ENCODE peak calls at places on chromosomes 1 and 21, in six cellular contexts. T, G, I, M, H and U are unnamed samples.

GRCh38 chr1:28123461-28123961 is 35.1 kb upstream of the EYA3 start:
- DNase-seq in I (no peak), H (no peak), G (no peak), T (no peak), M (no peak), U (peak)

GRCh38 chr1:84702143-84702542 is 11.9 kb upstream of the SSX2IP start:
- DNase-seq in T (no peak), G (no peak), H (no peak), M (no peak), I (no peak), U (no peak)

GRCh38 chr1:231626535-231626950 is at the start of gene DISC1:
- DNase-seq in T (peak), I (no peak), H (peak), M (peak), G (peak), U (peak)

GRCh38 chr1:3255680-3256079 is 186.7 kb downstream of the PRDM16 start:
- DNase-seq in T (no peak), I (no peak), H (no peak), G (no peak), M (no peak), U (peak)

GRCh38 chr1:235953801-235954200 is 87.1 kb upstream of the LYST start:
- DNase-seq in I (no peak), G (no peak), M (no peak), H (no peak), T (no peak), U (no peak)

GRCh38 chr1:184616504-184616903 is 138.2 kb downstream of the EDEM3 start:
- DNase-seq in I (no peak), G (no peak), M (no peak), H (no peak), T (no peak), U (no peak)

GRCh38 chr1:63983391-63984256 is 209.8 kb downstream of the ROR1 start:
- DNase-seq in M (no peak), H (no peak), I (no peak), G (no peak), T (no peak), U (no peak)

GRCh38 chr1:184299076-184299790 is 87.6 kb upstream of the C1orf21 start:
- DNase-seq in T (no peak), G (no peak), H (no peak), M (peak), I (no peak), U (no peak)

GRCh38 chr1:164515221-164515620 is 43.8 kb upstream of the PBX1 start:
- DNase-seq in H (no peak), I (no peak), T (no peak), M (no peak), G (no peak), U (no peak)

GRCh38 chr21:34693192-34693810 is 24.5 kb downstream of the CLIC6 start:
- DNase-seq in T (peak), H (peak), I (no peak), M (peak), G (no peak), U (peak)

GRCh38 chr1:150566589-150567340 is 12.6 kb downstream of the MCL1 start:
- DNase-seq in T (no peak), H (no peak), G (no peak), I (no peak), M (no peak), U (no peak)

GRCh38 chr1:95353185-95353584 is 119.2 kb downstream of the RWDD3 start:
- DNase-seq in M (no peak), G (no peak), T (no peak), I (no peak), H (no peak), U (no peak)

GRCh38 chr1:113875714-113876113 is 4.2 kb upstream of the PTPN22 start:
- DNase-seq in M (no peak), H (no peak), I (peak), T (no peak), G (no peak), U (no peak)

GRCh38 chr1:36520056-36520455 is 37.3 kb upstream of the CSF3R start:
- DNase-seq in H (no peak), I (no peak), G (no peak), T (no peak), M (no peak), U (no peak)

GRCh38 chr1:156194300-156194652 is 372 bp downstream of the SLC25A44 start:
- DNase-seq in H (no peak), G (no peak), M (peak), T (peak), I (no peak), U (no peak)

GRCh38 chr1:236280438-236281285 is 1.1 kb downstream of the ERO1B start:
- DNase-seq in G (no peak), M (peak), H (no peak), I (no peak), T (no peak), U (peak)

GRCh38 chr1:183689770-183690204 is 36.7 kb upstream of the APOBEC4 start:
- DNase-seq in I (peak), M (no peak), H (no peak), T (no peak), G (no peak), U (no peak)

GRCh38 chr1:159012495-159012894 is 2.8 kb downstream of the IFI16 start:
- DNase-seq in T (no peak), I (peak), M (no peak), H (no peak), G (no peak), U (peak)

GRCh38 chr1:9009438-9010366 is 16.5 kb downstream of the SLC2A7 start:
- DNase-seq in G (peak), H (no peak), T (peak), M (peak), I (no peak), U (no peak)

GRCh38 chr1:18464665-18465050 is 16.1 kb upstream of the KLHDC7A start:
- DNase-seq in T (no peak), H (no peak), G (no peak), M (no peak), I (no peak), U (peak)

GRCh38 chr1:37307907-37308570 is 166.3 kb upstream of the ZC3H12A start:
- DNase-seq in H (no peak), T (peak), G (no peak), I (no peak), M (no peak), U (no peak)

GRCh38 chr1:80542231-80542630 is 1258.5 kb upstream of the ADGRL2 start:
- DNase-seq in T (no peak), H (no peak), G (no peak), M (no peak), I (no peak), U (no peak)

GRCh38 chr21:38985423-38986378 is 180.0 kb downstream of the ETS2 start:
- DNase-seq in I (peak), G (no peak), T (peak), M (peak), H (no peak), U (no peak)
- TF ChIP-seq JUND in I (no peak), G (no peak), T (no peak), M (no peak), H (no peak), U (no peak)

DNA sequence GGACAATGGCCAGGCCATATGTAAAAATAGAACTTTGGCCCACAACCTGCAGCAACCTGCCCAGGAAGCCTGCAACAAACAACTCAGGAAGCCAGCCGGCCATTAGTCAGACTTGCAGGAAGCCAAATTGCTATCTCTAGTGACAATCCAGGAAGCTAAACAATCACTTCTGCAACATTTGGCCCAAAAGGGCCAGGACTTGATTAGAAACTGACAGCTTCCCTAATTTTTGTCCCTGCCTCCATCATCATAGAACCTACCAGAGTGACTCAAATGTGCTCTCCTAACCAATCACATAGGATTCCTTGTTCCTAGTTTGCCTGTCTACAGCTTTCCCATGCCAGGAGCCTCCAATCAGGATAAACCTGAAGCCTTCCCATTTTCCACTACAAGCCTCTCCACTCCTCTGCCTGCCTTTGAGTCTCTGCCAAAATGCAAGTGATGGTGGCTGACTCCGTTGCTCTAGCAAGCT is 639.3 kb downstream of the PTPRU start:
- DNase-seq in T (no peak), G (no peak), H (no peak), M (peak), I (no peak), U (no peak)
- TF ChIP-seq JUND in T (no peak), G (no peak), H (no peak), M (no peak), I (no peak), U (no peak)

GRCh38 chr1:117606608-117607261 is 887 bp downstream of the TENT5C start:
- DNase-seq in H (no peak), I (no peak), T (peak), G (no peak), M (no peak), U (peak)
- TF ChIP-seq JUND in H (no peak), I (no peak), T (no peak), G (no peak), M (no peak), U (no peak)

GRCh38 chr1:207140536-207140935 is 36.5 kb downstream of the C4BPA start:
- DNase-seq in H (no peak), I (no peak), M (no peak), T (no peak), G (no peak), U (no peak)
- TF ChIP-seq JUND in H (no peak), I (no peak), M (no peak), T (no peak), G (no peak), U (no peak)

DNA sequence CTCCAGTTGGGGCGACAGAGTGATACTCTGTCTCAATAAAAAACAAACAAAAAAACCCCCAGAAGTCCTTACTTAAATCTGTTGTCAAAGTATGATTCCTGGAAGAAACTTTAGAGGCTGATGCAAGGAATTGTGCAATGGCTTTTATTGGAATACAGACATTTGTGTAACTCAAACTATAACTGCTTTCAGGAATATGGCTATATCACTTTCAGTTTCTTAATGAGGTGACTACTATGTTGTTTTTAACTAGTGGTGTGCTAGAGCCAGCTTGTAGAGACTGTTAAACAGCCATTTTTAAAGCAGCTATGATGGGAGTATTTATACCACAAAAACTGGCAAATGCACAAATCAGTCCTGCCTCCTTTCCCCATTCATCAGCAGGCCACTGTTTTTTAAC is 22.7 kb upstream of the DNAJC28 start:
- DNase-seq in M (no peak), G (no peak), H (no peak), T (no peak), I (no peak), U (no peak)
- TF ChIP-seq JUND in M (no peak), G (no peak), H (no peak), T (no peak), I (no peak), U (no peak)

GRCh38 chr1:175072131-175072941 is 4.7 kb downstream of the TNN start:
- DNase-seq in T (no peak), G (no peak), H (no peak), I (no peak), M (no peak), U (no peak)
- TF ChIP-seq JUND in T (no peak), G (peak), H (no peak), I (no peak), M (no peak), U (no peak)

DNA sequence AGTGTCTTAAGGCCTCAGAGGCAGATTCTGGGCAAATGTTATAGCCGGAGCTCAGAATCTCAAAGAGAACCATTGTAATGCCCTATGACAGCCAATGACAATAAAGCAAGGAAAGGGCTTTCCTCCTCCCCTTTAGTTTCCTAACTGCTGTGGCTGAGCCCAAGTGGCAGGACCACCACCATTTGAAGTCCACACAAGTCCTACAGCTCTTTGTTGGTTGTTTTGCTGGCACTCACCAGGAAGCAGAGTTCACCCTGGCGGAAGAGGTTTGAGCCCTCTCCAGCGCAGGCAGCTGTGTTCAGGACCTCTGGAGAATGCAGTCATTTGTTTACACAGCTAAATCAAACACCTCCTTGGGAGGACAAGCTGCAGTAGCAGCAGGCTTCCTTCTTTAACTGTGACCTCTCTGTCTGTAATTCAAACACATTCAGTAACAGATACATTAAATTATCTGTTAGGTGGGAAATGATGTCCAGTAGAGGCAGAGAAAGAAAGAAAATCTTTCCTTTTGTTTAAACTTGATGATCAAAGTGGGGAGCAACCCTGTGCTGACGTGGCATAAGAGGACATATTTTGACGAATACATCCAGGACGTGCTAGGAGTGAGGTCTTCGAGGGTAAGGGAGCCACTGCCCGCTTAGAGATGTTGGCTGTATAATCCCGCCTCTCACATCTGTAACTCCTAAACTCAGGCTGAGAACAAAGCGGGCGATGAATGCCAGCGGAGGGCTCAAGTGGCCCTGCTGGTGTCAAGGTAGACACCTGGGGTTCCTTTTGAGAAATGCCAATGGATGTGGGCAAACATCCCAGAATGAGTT is 51.9 kb downstream of the ABCA4 start:
- DNase-seq in I (no peak), G (no peak), H (no peak), M (no peak), T (no peak), U (peak)
- TF ChIP-seq JUND in I (no peak), G (no peak), H (no peak), M (no peak), T (no peak), U (no peak)